ENCODE peak calls at places on chromosomes 11 and 22, in six cellular contexts. N, F, K, Q, H and C are unnamed samples.
A peak's percentile ranks its signal among the peaks of the same experiment; 100 is the strongest.

GRCh38 chr11:77517753-77518152 is 43.9 kb upstream of the PAK1 start:
- DNase-seq in N (no peak), F (no peak), K (no peak), Q (no peak), H (no peak), C (no peak)

GRCh38 chr11:65047581-65048422 is 6.8 kb downstream of the SAC3D1 start:
- DNase-seq in N (no peak), F (peak; percentile 62), K (no peak), Q (no peak), H (no peak), C (peak; percentile 59)

GRCh38 chr11:122979103-122979814 is 2.4 kb downstream of the BSX start:
- DNase-seq in N (no peak), F (no peak), K (no peak), Q (no peak), H (no peak), C (no peak)

GRCh38 chr11:116534270-116534975 is 238.4 kb downstream of the BUD13 start:
- DNase-seq in N (no peak), F (no peak), K (no peak), Q (no peak), H (no peak), C (no peak)

GRCh38 chr22:19776433-19777031 is 16.0 kb downstream of the TBX1 start:
- DNase-seq in N (no peak), F (peak; percentile 40), K (no peak), Q (no peak), H (no peak), C (no peak)

GRCh38 chr11:100855466-100856067 is 168.5 kb downstream of the ARHGAP42 start:
- DNase-seq in N (peak; percentile 64), F (no peak), K (no peak), Q (peak; percentile 71), H (peak; percentile 60), C (no peak)

GRCh38 chr22:25067851-25068421 is 115.4 kb downstream of the KIAA1671 start:
- DNase-seq in N (no peak), F (peak; percentile 73), K (no peak), Q (peak; percentile 47), H (peak; percentile 11), C (no peak)

GRCh38 chr22:37421468-37421877 is 5.8 kb downstream of the ELFN2 start:
- DNase-seq in N (no peak), F (no peak), K (no peak), Q (no peak), H (no peak), C (no peak)

GRCh38 chr11:132264616-132265015 is 894.2 kb downstream of the NTM start:
- DNase-seq in N (no peak), F (no peak), K (no peak), Q (no peak), H (no peak), C (no peak)

GRCh38 chr11:60831501-60832079 is 10.3 kb upstream of the CCDC86 start:
- DNase-seq in N (peak; percentile 52), F (no peak), K (peak; percentile 22), Q (no peak), H (no peak), C (no peak)

GRCh38 chr22:19448076-19448607 is 631 bp upstream of the C22orf39 start:
- DNase-seq in N (peak; percentile 57), F (peak; percentile 67), K (no peak), Q (no peak), H (peak; percentile 74), C (no peak)

GRCh38 chr11:83087035-83087434 is 15.3 kb upstream of the RAB30 start:
- DNase-seq in N (peak; percentile 28), F (no peak), K (no peak), Q (no peak), H (peak; percentile 32), C (no peak)